ENCODE peak calls at places on chromosomes 6 and 20, in six cellular contexts. One of them, this sample, is unnamed. For H3K27me3, the result is how much of the 10 kb centered on the place peaks cover.

GRCh38 chr6:77337392-77337791 is 125.9 kb downstream of the HTR1B start:
- DNase-seq in K562: no peak
- DNase-seq in right lobe of liver: no peak
- DNase-seq in ovary: no peak
- DNase-seq in HCT116: no peak
- DNase-seq in suprapubic skin: no peak
- DNase-seq in this sample: no peak

GRCh38 chr6:219641-220198 is 72.6 kb upstream of the DUSP22 start:
- DNase-seq in HCT116: no peak
- DNase-seq in K562: peak
- DNase-seq in suprapubic skin: no peak
- DNase-seq in right lobe of liver: peak
- DNase-seq in ovary: no peak
- DNase-seq in this sample: no peak

GRCh38 chr20:10714236-10714975 is 40.6 kb upstream of the JAG1 start:
- DNase-seq in K562: no peak
- DNase-seq in suprapubic skin: no peak
- DNase-seq in HCT116: no peak
- DNase-seq in right lobe of liver: no peak
- DNase-seq in ovary: no peak
- DNase-seq in this sample: no peak

GRCh38 chr6:148593130-148593812 is 153.6 kb upstream of the UST start:
- DNase-seq in K562: no peak
- DNase-seq in HCT116: no peak
- DNase-seq in ovary: no peak
- DNase-seq in suprapubic skin: no peak
- DNase-seq in right lobe of liver: no peak
- DNase-seq in this sample: peak

GRCh38 chr20:62369508-62370114 is 2.5 kb upstream of the LAMA5 start:
- DNase-seq in suprapubic skin: no peak
- DNase-seq in right lobe of liver: no peak
- DNase-seq in ovary: no peak
- DNase-seq in HCT116: no peak
- DNase-seq in K562: no peak
- DNase-seq in this sample: no peak

GRCh38 chr20:38640486-38640885 is 38.9 kb downstream of the ARHGAP40 start:
- DNase-seq in right lobe of liver: no peak
- DNase-seq in ovary: no peak
- DNase-seq in HCT116: no peak
- DNase-seq in suprapubic skin: no peak
- DNase-seq in K562: no peak
- DNase-seq in this sample: no peak

GRCh38 chr6:37314803-37315515 is 38.8 kb upstream of the RNF8 start:
- DNase-seq in ovary: peak
- DNase-seq in K562: peak
- DNase-seq in HCT116: peak
- DNase-seq in suprapubic skin: no peak
- DNase-seq in right lobe of liver: no peak
- DNase-seq in this sample: peak

GRCh38 chr6:111484655-111484974 is 1.6 kb upstream of the REV3L start:
- DNase-seq in K562: no peak
- DNase-seq in ovary: no peak
- DNase-seq in suprapubic skin: no peak
- DNase-seq in HCT116: no peak
- DNase-seq in right lobe of liver: no peak
- DNase-seq in this sample: no peak

GRCh38 chr20:62824476-62825287 is 7.8 kb downstream of the COL9A3 start:
- DNase-seq in suprapubic skin: no peak
- DNase-seq in right lobe of liver: no peak
- DNase-seq in K562: peak
- DNase-seq in HCT116: no peak
- DNase-seq in ovary: peak
- DNase-seq in this sample: no peak

GRCh38 chr6:82589509-82590206 is 226.0 kb downstream of the TPBG start:
- DNase-seq in K562: no peak
- DNase-seq in ovary: no peak
- DNase-seq in HCT116: peak
- DNase-seq in suprapubic skin: no peak
- DNase-seq in right lobe of liver: no peak
- DNase-seq in this sample: no peak

DNA sequence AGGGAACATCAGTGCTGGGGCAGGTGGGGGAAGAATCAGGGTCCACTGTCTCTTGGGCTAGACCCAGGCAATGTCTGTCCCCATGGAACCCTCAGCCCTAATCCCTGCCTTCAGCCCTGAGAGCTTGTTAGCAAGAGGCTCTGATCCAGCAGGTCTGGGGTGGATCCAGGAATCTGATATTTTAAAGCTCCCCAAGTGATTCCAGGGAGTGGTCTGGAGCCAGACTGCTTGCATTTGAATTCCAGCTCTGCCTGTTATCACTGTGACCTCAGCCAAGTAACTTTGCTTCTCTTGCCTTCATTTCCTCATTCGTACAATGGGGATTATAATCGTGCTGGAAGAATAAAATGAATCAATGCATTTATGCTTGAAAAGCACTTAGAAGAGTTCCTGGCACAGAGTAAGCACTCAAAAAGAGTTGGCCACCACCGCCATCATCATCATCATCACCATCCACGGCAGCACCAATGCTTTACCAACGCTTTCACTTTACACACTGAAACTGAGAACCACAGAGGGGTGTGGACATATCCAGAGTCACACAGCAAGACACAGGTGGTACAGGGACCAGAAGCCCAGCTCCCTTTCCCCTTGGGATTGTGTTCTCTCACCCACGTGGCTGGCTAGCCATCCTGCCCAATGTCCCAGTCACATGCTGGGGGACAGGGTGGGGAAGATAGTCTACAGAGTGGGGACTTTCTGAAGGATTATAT is 75.7 kb upstream of the RALY start:
- DNase-seq in suprapubic skin: no peak
- DNase-seq in ovary: no peak
- DNase-seq in right lobe of liver: no peak
- DNase-seq in K562: no peak
- DNase-seq in HCT116: no peak
- DNase-seq in this sample: no peak
- H3K4me3 ChIP-seq in suprapubic skin: no peak
- H3K4me3 ChIP-seq in ovary: no peak
- H3K4me3 ChIP-seq in right lobe of liver: no peak
- H3K4me3 ChIP-seq in K562: no peak
- H3K4me3 ChIP-seq in HCT116: no peak
- H3K4me3 ChIP-seq in this sample: no peak

GRCh38 chr6:109450801-109451200 is 4.8 kb downstream of the MICAL1 start:
- DNase-seq in HCT116: no peak
- DNase-seq in ovary: no peak
- DNase-seq in K562: no peak
- DNase-seq in suprapubic skin: no peak
- DNase-seq in right lobe of liver: no peak
- DNase-seq in this sample: no peak
- TF ChIP-seq POLR2A in HCT116: no peak
- TF ChIP-seq POLR2A in ovary: no peak
- TF ChIP-seq POLR2A in K562: no peak
- TF ChIP-seq POLR2A in suprapubic skin: no peak
- TF ChIP-seq POLR2A in right lobe of liver: no peak
- TF ChIP-seq POLR2A in this sample: no peak

GRCh38 chr6:39083111-39083702 is 31.8 kb downstream of the SAYSD1 start:
- DNase-seq in ovary: no peak
- DNase-seq in HCT116: no peak
- DNase-seq in right lobe of liver: no peak
- DNase-seq in K562: no peak
- DNase-seq in suprapubic skin: no peak
- DNase-seq in this sample: no peak

GRCh38 chr6:39086711-39087110 is 28.3 kb downstream of the SAYSD1 start:
- DNase-seq in HCT116: no peak
- DNase-seq in ovary: no peak
- DNase-seq in suprapubic skin: no peak
- DNase-seq in K562: no peak
- DNase-seq in right lobe of liver: no peak
- DNase-seq in this sample: no peak

GRCh38 chr6:39086294-39086693 is 28.7 kb downstream of the SAYSD1 start:
- DNase-seq in ovary: no peak
- DNase-seq in suprapubic skin: no peak
- DNase-seq in K562: no peak
- DNase-seq in right lobe of liver: no peak
- DNase-seq in HCT116: no peak
- DNase-seq in this sample: no peak

GRCh38 chr6:39084506-39084905 is 30.5 kb downstream of the SAYSD1 start:
- DNase-seq in suprapubic skin: no peak
- DNase-seq in ovary: no peak
- DNase-seq in HCT116: no peak
- DNase-seq in right lobe of liver: no peak
- DNase-seq in K562: no peak
- DNase-seq in this sample: no peak

DNA sequence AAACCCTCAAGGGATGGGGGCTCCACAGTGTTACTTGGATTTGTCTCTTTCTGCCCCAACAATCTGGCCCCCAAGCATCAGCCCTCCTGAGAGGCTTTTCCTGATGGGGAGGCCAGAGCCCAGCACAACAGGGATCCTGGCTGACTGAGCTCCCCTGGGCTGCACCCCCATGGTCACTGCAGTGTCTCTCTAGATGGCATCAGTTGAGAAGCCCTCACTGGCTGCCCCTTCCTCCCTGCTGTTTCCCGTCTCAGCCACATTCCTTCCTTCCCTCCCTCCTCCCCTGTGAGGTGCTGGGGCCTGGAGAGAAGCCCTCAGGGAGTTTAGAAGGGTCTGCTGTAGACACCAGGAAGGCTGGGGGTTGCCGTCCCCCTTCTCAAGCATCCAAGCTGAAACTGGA is 29.9 kb downstream of the SAYSD1 start:
- DNase-seq in right lobe of liver: no peak
- DNase-seq in suprapubic skin: no peak
- DNase-seq in K562: no peak
- DNase-seq in HCT116: no peak
- DNase-seq in ovary: no peak
- DNase-seq in this sample: no peak
- H3K27me3 ChIP-seq in right lobe of liver: under half
- H3K27me3 ChIP-seq in suprapubic skin: under half
- H3K27me3 ChIP-seq in K562: half or more
- H3K27me3 ChIP-seq in HCT116: half or more
- H3K27me3 ChIP-seq in ovary: under half
- H3K27me3 ChIP-seq in this sample: under half

GRCh38 chr6:99588618-99589289 is 17.9 kb upstream of the PRDM13 start:
- DNase-seq in K562: no peak
- DNase-seq in right lobe of liver: peak
- DNase-seq in ovary: peak
- DNase-seq in HCT116: no peak
- DNase-seq in suprapubic skin: peak
- DNase-seq in this sample: peak
- H3K4me3 ChIP-seq in K562: no peak
- H3K4me3 ChIP-seq in right lobe of liver: peak
- H3K4me3 ChIP-seq in ovary: peak
- H3K4me3 ChIP-seq in HCT116: no peak
- H3K4me3 ChIP-seq in suprapubic skin: peak
- H3K4me3 ChIP-seq in this sample: peak

GRCh38 chr6:47477497-47478232 is at the start of gene CD2AP:
- DNase-seq in ovary: peak
- DNase-seq in right lobe of liver: peak
- DNase-seq in HCT116: peak
- DNase-seq in K562: peak
- DNase-seq in suprapubic skin: peak
- DNase-seq in this sample: peak
- TF ChIP-seq POLR2A in ovary: no peak
- TF ChIP-seq POLR2A in right lobe of liver: peak
- TF ChIP-seq POLR2A in HCT116: peak
- TF ChIP-seq POLR2A in K562: peak
- TF ChIP-seq POLR2A in suprapubic skin: peak
- TF ChIP-seq POLR2A in this sample: no peak

GRCh38 chr20:1855690-1856089 is 39.5 kb upstream of the SIRPA start:
- DNase-seq in suprapubic skin: no peak
- DNase-seq in HCT116: no peak
- DNase-seq in K562: no peak
- DNase-seq in ovary: no peak
- DNase-seq in right lobe of liver: no peak
- DNase-seq in this sample: no peak
- H3K27me3 ChIP-seq in suprapubic skin: under half
- H3K27me3 ChIP-seq in HCT116: under half
- H3K27me3 ChIP-seq in K562: under half
- H3K27me3 ChIP-seq in ovary: under half
- H3K27me3 ChIP-seq in right lobe of liver: under half
- H3K27me3 ChIP-seq in this sample: under half

DNA sequence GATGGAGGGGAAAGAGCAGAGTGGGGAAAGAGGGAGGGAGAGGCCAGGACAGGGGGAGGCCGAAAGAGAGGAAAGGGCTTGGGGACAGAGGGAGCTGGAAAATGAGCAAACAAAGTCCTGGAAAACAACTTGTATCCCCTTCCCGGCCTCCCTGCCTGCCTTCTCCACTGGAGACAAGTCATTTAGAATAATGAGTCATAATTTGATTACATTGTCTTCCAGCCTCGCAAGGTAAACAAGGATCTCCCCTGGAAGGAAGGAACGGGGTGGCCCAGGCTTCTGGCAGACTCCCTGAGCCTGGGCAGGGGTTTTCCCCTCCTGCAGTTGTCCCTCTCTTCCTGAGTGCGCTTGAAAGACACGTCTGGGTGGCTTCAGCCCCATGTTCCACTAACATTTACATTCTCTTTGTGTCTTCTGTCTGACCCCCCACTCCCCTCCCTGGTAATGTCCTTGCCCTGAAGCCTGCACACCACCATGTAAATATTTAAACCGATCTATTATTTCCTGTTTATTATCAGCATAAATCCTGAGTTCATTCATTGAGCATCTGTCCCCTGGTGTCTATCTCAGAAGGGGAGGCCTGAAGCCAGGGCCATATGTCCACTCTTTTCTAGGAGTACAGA is 12.1 kb upstream of the MRPS18A start:
- DNase-seq in K562: no peak
- DNase-seq in right lobe of liver: no peak
- DNase-seq in HCT116: no peak
- DNase-seq in suprapubic skin: no peak
- DNase-seq in ovary: no peak
- DNase-seq in this sample: no peak
- H3K4me3 ChIP-seq in K562: no peak
- H3K4me3 ChIP-seq in right lobe of liver: no peak
- H3K4me3 ChIP-seq in HCT116: no peak
- H3K4me3 ChIP-seq in suprapubic skin: no peak
- H3K4me3 ChIP-seq in ovary: no peak
- H3K4me3 ChIP-seq in this sample: no peak

DNA sequence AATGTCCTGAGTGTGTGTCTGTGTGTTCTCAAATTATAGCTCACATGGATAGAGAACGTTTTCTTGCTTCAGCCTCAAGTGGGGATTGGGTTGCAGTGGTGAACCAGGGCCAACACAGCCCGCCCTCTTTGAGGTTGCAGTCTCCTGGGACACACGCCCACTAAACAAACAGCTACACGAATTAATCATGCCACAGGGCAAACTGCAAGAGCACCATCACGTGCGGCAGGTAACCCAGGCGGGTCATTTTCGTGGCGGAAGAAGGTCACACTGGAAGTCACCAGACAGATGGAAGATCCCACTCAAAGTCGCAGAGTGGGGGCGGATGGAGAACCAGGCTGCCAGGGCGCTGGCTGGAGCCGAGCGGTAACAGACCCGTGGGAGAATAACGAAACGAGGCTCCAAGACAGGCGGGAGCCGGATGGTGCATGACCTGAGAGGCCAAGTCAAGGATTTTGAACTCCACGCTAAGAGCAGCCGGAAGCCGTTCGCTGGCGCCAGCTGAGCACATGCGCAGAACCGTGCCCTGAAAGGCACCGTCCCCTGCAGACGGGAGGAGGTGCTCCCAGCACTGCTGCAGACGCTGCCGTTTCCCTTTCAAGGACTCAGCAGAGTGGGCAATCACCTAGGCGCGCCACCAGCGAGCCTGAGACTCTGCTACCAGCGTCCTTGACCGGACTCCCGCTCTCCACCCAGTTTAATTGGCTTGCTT is 10.7 kb downstream of the DLL1 start:
- DNase-seq in HCT116: no peak
- DNase-seq in ovary: peak
- DNase-seq in K562: no peak
- DNase-seq in suprapubic skin: no peak
- DNase-seq in right lobe of liver: peak
- DNase-seq in this sample: no peak
- TF ChIP-seq POLR2A in HCT116: peak
- TF ChIP-seq POLR2A in ovary: no peak
- TF ChIP-seq POLR2A in K562: no peak
- TF ChIP-seq POLR2A in suprapubic skin: no peak
- TF ChIP-seq POLR2A in right lobe of liver: no peak
- TF ChIP-seq POLR2A in this sample: no peak

This sample was measured in uterus.